ENCODE peak calls at places on chromosomes 5 and 9, in nine cellular contexts. O is ovary, T is tibial nerve, U is HepG2, P is A549, D is H1, K is upper lobe of left lung, H is suprapubic skin, S is transverse colon. R is an unnamed sample.
A peak's percentile ranks its signal among the peaks of the same experiment; 100 is the strongest.

GRCh38 chr9:23728736-23729135 is 97.3 kb downstream of the ELAVL2 start:
- DNase-seq in S (no peak), H (no peak), K (no peak), D (no peak), U (no peak), P (no peak), T (no peak), O (no peak), R (no peak)

GRCh38 chr9:38039907-38040682 is 28.9 kb downstream of the SHB start:
- DNase-seq in H (no peak), S (no peak), K (no peak), U (no peak), D (no peak), O (no peak), P (no peak), T (no peak), R (no peak)

GRCh38 chr5:37533851-37534250 is 154.7 kb downstream of the WDR70 start:
- DNase-seq in H (no peak), O (no peak), S (no peak), D (no peak), P (no peak), U (no peak), K (no peak), T (no peak), R (no peak)

GRCh38 chr5:118791986-118792734 is 196.2 kb downstream of the DTWD2 start:
- DNase-seq in H (no peak), O (no peak), D (no peak), T (no peak), P (peak; percentile 18), K (no peak), U (peak; percentile 54), S (no peak), R (peak; percentile 30)

GRCh38 chr9:127389391-127390242 is 7.4 kb upstream of the SLC2A8 start:
- DNase-seq in H (no peak), O (no peak), U (peak; percentile 43), K (no peak), T (no peak), P (no peak), D (no peak), S (no peak), R (no peak)

GRCh38 chr9:108606408-108606807 is 249.4 kb downstream of the ACTL7B start:
- DNase-seq in T (no peak), K (no peak), P (no peak), O (no peak), S (no peak), H (no peak), U (no peak), D (no peak), R (no peak)

GRCh38 chr5:34709861-34710673 is 53.9 kb downstream of the RAI14 start:
- DNase-seq in K (no peak), P (no peak), S (no peak), H (no peak), T (no peak), D (no peak), O (no peak), U (peak; percentile 64), R (no peak)

GRCh38 chr5:147461915-147462314 is 48.0 kb downstream of the DPYSL3 start:
- DNase-seq in H (no peak), K (no peak), U (no peak), T (no peak), P (no peak), S (no peak), O (no peak), D (no peak), R (no peak)

GRCh38 chr9:19720374-19720773 is 68.5 kb downstream of the SLC24A2 start:
- DNase-seq in D (no peak), O (no peak), P (no peak), U (peak; percentile 26), T (no peak), K (no peak), H (no peak), S (no peak), R (no peak)

GRCh38 chr9:112234779-112235178 is 59.7 kb upstream of the SUSD1 start:
- DNase-seq in D (no peak), U (no peak), K (no peak), T (no peak), P (no peak), S (no peak), H (no peak), O (no peak), R (no peak)

GRCh38 chr5:126430631-126431030 is 7.4 kb downstream of the GRAMD2B start:
- DNase-seq in H (no peak), D (no peak), O (no peak), K (no peak), S (no peak), U (no peak), P (no peak), T (no peak), R (no peak)

GRCh38 chr5:683619-684481 is 9.3 kb downstream of the TPPP start:
- DNase-seq in T (no peak), H (peak; percentile 74), P (no peak), S (no peak), K (peak; percentile 21), U (no peak), O (no peak), D (no peak), R (no peak)

GRCh38 chr5:134913795-134914194 is 8.9 kb downstream of the PCBD2 start:
- DNase-seq in S (no peak), D (no peak), K (no peak), P (no peak), U (no peak), T (no peak), O (no peak), H (no peak), R (no peak)

GRCh38 chr9:107215381-107215780 is 67.7 kb upstream of the RAD23B start:
- DNase-seq in U (no peak), T (no peak), O (no peak), K (no peak), H (no peak), D (no peak), P (no peak), S (no peak), R (no peak)

GRCh38 chr5:133930061-133930823 is 38.2 kb downstream of the C5orf15 start:
- DNase-seq in H (no peak), K (no peak), S (peak; percentile 31), P (no peak), D (no peak), O (no peak), T (no peak), U (no peak), R (no peak)

GRCh38 chr9:105026451-105026850 is 98.5 kb upstream of the ABCA1 start:
- DNase-seq in D (no peak), P (no peak), H (no peak), S (no peak), O (no peak), T (no peak), U (no peak), K (no peak), R (no peak)
- TF ChIP-seq EP300 in D (no peak), P (no peak), H (no peak), S (no peak), O (no peak), T (no peak), U (no peak), K (no peak), R (no peak)

DNA sequence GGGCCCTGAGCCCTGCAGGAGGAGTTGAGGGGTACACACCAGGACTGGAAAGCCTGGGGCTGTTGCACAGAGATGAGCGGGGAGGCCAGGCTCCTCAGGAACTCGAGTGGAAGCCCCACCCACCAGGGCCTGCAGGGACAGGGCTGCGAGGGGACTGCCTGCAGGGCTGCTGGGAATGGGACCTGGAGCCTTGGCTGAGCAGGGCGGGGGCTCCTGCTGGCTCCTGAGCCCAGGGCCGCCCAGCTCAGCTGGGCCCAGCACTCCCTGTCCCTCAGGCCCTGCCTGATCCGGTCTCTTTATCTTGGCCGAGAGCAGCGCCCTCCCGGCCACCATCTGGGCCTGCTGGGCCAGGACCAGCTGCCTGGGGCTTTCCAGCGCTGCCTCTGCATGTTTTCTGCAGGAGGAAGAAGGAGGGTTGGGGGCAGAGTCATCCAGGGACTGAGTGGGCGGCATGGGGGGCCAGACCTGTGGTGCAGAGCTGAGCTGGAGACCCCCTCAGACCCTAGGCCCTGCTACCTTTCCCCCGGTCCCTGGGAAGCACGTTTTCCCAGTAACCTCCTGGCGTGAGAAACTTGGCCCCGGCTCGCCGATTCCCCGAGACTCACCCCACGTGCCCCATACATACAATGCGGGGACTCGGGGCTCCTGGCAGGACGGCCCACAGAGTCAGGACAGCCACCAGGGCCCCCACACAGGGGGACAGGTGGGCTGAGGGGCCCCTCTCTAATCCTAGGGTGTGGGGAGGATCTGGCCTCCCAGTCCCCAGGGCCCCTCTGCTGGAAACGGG is 9.4 kb downstream of the LCN12 start:
- DNase-seq in S (no peak), K (no peak), O (no peak), H (no peak), U (no peak), T (no peak), P (no peak), D (no peak), R (peak; percentile 74)
- H3K4me3 ChIP-seq in S (no peak overlapping the region), K (no peak overlapping the region), O (no peak overlapping the region), H (no peak overlapping the region), U (no peak overlapping the region), T (no peak overlapping the region), P (no peak overlapping the region), D (no peak overlapping the region), R (no peak overlapping the region)

GRCh38 chr5:140295414-140295813 is 7.5 kb downstream of the PFDN1 start:
- DNase-seq in T (no peak), U (peak; percentile 67), D (no peak), O (no peak), P (no peak), H (no peak), K (peak; percentile 74), S (peak; percentile 27), R (peak; percentile 37)

GRCh38 chr5:140294753-140295152 is 8.1 kb downstream of the PFDN1 start:
- DNase-seq in T (no peak), S (no peak), K (no peak), O (no peak), D (no peak), P (no peak), U (no peak), H (no peak), R (no peak)

GRCh38 chr5:140293091-140293996 is 9.6 kb downstream of the PFDN1 start:
- DNase-seq in K (no peak), D (no peak), S (no peak), P (no peak), T (no peak), H (no peak), U (peak; percentile 65), O (no peak), R (no peak)

GRCh38 chr5:140296289-140296688 is 6.6 kb downstream of the PFDN1 start:
- DNase-seq in D (no peak), H (no peak), T (no peak), S (no peak), O (no peak), P (no peak), K (no peak), U (no peak), R (no peak)

GRCh38 chr5:140292212-140293040 is 10.5 kb downstream of the PFDN1 start:
- DNase-seq in U (peak; percentile 9), S (no peak), P (no peak), O (no peak), H (no peak), K (no peak), D (no peak), T (no peak), R (no peak)
- TF ChIP-seq EP300 in U (no peak), S (no peak), P (no peak), O (no peak), H (no peak), K (no peak), D (no peak), T (no peak), R (no peak)

DNA sequence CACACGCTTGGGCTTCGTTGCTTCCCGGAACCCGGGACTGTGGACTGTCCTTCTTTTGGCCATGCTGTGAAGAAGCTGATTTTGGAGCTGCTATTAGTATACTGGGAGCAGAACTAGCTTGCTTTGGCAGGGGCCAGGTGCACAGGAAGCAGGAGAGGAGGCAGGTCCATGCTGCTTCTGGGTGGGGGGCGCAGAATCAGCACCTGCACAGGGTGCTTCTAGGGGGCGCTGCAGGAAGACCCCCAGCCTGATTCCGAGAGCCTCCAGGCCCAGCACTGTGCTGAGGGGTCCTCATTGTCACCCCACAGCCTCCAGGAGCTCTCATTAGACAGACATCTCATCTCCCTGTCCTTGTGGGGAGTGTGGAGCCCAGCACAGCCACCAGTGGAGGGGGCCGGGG is 252.6 kb upstream of the IRX4 start:
- DNase-seq in U (no peak), S (no peak), H (no peak), D (no peak), O (no peak), K (no peak), T (no peak), P (no peak), R (no peak)
- H3K4me3 ChIP-seq in U (no peak overlapping the region), S (no peak overlapping the region), H (no peak overlapping the region), D (no peak overlapping the region), O (no peak overlapping the region), K (no peak overlapping the region), T (no peak overlapping the region), P (no peak overlapping the region), R (no peak overlapping the region)

R was measured in stomach.